ENCODE peak calls at places on chromosomes 11 and 22, in four cellular contexts. A is HFF-Myc, J is adipocyte, Z is AG04449. D is an unnamed sample.

GRCh38 chr11:64998141-64998540 is 1.4 kb upstream of the BATF2 start:
- DNase-seq in Z (no peak), A (no peak), J (no peak), D (no peak)

GRCh38 chr11:100821198-100821597 is 134.1 kb downstream of the ARHGAP42 start:
- DNase-seq in Z (no peak), A (no peak), J (no peak), D (no peak)

GRCh38 chr11:71322192-71322735 is 69.9 kb upstream of the SHANK2 start:
- DNase-seq in A (no peak), Z (no peak), J (no peak), D (no peak)

GRCh38 chr11:11389238-11389637 is 36.2 kb upstream of the CSNK2A3 start:
- DNase-seq in A (no peak), J (no peak), Z (no peak), D (no peak)

GRCh38 chr11:63979426-63979825 is 5.0 kb downstream of the COX8A start:
- DNase-seq in Z (no peak), A (no peak), J (no peak), D (no peak)

GRCh38 chr11:126080206-126080941 is 17.7 kb upstream of the CDON start:
- DNase-seq in Z (no peak), A (no peak), J (peak), D (no peak)

GRCh38 chr22:37640591-37641250 is 1.3 kb downstream of the SH3BP1 start:
- DNase-seq in A (no peak), Z (no peak), J (no peak), D (no peak)

GRCh38 chr22:26846645-26847044 is 189.3 kb downstream of the MIAT start:
- DNase-seq in A (no peak), J (no peak), Z (no peak), D (no peak)

GRCh38 chr11:85821636-85822035 is 10.7 kb upstream of the SYTL2 start:
- DNase-seq in J (peak), A (no peak), Z (no peak), D (no peak)

GRCh38 chr11:94049351-94049750 is 28.2 kb downstream of the HEPHL1 start:
- DNase-seq in Z (no peak), A (no peak), J (no peak), D (no peak)

GRCh38 chr22:40728731-40729189 is 49.5 kb downstream of the MCHR1 start:
- DNase-seq in Z (no peak), J (peak), A (no peak), D (peak)

GRCh38 chr11:67698247-67698646 is 23.8 kb upstream of the ALDH3B2 start:
- DNase-seq in J (no peak), Z (no peak), A (peak), D (no peak)

GRCh38 chr22:40022536-40023225 is 27.9 kb downstream of the FAM83F start:
- DNase-seq in J (no peak), A (no peak), Z (no peak), D (no peak)

GRCh38 chr11:74669311-74670160 is 61.7 kb downstream of the CHRDL2 start:
- DNase-seq in J (no peak), A (no peak), Z (no peak), D (no peak)

GRCh38 chr11:85886089-85887056 is 31.2 kb downstream of the CCDC83 start:
- DNase-seq in J (peak), Z (peak), A (no peak), D (no peak)

GRCh38 chr11:80937831-80938230 is 1497.0 kb upstream of the TENM4 start:
- DNase-seq in J (no peak), A (no peak), Z (no peak), D (no peak)

GRCh38 chr11:27701262-27702105 is 1.2 kb upstream of the BDNF start:
- DNase-seq in A (no peak), J (peak), Z (no peak), D (no peak)

GRCh38 chr11:118051611-118052461 is 25.0 kb upstream of the TMPRSS4 start:
- DNase-seq in A (no peak), J (no peak), Z (no peak), D (no peak)

GRCh38 chr11:665707-666281 is 28.7 kb downstream of the DRD4 start:
- DNase-seq in A (no peak), Z (peak), J (peak), D (peak)

GRCh38 chr11:126338346-126339055 is 17.0 kb upstream of the ST3GAL4 start:
- DNase-seq in Z (no peak), A (no peak), J (no peak), D (no peak)

GRCh38 chr11:69378303-69379141 is 84.6 kb downstream of the MYEOV start:
- DNase-seq in J (no peak), A (no peak), Z (no peak), D (no peak)

GRCh38 chr11:19907008-19907579 is 194.5 kb downstream of the NAV2 start:
- DNase-seq in J (no peak), Z (no peak), A (no peak), D (no peak)
- H3K4me3 ChIP-seq in J (no peak), Z (no peak), A (no peak), D (no peak)

GRCh38 chr11:62123669-62124185 is at the start of gene INCENP:
- DNase-seq in J (peak), Z (peak), A (peak), D (peak)

GRCh38 chr11:62125881-62126280 is 2.1 kb downstream of the INCENP start:
- DNase-seq in J (no peak), A (no peak), Z (no peak), D (no peak)

GRCh38 chr11:62127426-62127825 is 3.6 kb downstream of the INCENP start:
- DNase-seq in J (peak), A (no peak), Z (no peak), D (no peak)

GRCh38 chr11:62124186-62125113 is 639 bp downstream of the INCENP start:
- DNase-seq in Z (no peak), J (peak), A (no peak), D (no peak)

GRCh38 chr11:62125316-62125715 is 1.5 kb downstream of the INCENP start:
- DNase-seq in A (no peak), Z (no peak), J (no peak), D (no peak)
- H3K4me3 ChIP-seq in A (peak), Z (peak), J (peak), D (peak)

DNA sequence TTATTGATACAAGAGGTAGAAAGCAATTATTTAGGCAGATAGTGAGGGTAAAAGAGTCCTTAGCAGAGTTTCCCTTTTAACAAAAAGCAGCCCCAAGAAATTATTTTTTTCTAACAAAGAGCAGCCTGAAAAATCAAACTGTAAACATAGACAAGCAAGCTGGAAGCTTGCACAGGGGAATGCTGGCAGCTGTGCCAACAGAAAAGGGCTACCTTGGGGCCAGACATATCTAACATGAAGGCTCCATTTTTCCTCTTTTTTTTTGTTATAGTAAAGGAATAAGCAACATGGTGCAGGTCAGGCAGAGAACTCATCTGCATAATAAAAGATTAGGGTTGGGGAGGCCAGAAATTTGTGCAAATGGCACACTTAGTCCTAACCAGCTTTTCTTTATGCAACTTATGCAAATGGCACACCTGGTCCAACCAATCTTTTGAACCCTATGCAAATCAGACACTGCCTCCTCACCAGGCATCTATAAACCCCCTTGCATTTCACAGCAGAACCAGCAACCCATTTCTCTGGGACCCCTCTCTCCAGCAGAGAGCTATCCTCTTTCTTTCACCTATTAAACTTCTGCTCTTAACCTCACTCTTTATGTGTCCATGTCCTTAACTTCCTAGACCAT is 41.8 kb downstream of the PDGFD start:
- DNase-seq in J (no peak), Z (no peak), A (no peak), D (no peak)
- H3K4me3 ChIP-seq in J (no peak), Z (no peak), A (no peak), D (no peak)

GRCh38 chr11:36411202-36411640 is 98.9 kb downstream of the TRAF6 start:
- DNase-seq in J (no peak), A (no peak), Z (no peak), D (no peak)
- H3K4me3 ChIP-seq in J (no peak), A (no peak), Z (no peak), D (no peak)

DNA sequence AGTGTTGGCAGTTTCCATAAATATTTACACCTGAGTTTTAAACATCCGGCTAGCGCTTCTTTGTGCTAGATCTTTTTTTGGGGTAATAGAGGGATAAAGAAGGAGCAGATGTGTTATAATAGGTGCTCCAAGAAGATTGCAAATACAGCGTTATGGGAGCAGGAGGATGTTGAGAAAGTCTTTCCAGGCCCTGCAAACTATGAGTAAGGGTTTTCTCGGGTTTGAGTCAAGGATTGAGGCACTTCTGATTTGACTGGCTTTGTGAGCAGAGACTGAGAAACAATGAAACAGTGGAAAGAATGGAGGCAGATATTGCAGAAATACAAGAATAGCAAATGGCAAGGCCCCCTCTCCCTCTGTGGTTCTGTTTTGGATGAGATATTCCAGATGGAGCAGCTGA is 155.0 kb upstream of the TIMP3 start:
- DNase-seq in Z (no peak), A (no peak), J (no peak), D (no peak)
- H3K4me3 ChIP-seq in Z (no peak), A (no peak), J (no peak), D (no peak)

GRCh38 chr11:62879554-62879953 is 1.1 kb upstream of the SLC3A2 start:
- DNase-seq in A (no peak), J (no peak), Z (no peak), D (no peak)
- H3K4me3 ChIP-seq in A (peak), J (peak), Z (peak), D (peak)

DNA sequence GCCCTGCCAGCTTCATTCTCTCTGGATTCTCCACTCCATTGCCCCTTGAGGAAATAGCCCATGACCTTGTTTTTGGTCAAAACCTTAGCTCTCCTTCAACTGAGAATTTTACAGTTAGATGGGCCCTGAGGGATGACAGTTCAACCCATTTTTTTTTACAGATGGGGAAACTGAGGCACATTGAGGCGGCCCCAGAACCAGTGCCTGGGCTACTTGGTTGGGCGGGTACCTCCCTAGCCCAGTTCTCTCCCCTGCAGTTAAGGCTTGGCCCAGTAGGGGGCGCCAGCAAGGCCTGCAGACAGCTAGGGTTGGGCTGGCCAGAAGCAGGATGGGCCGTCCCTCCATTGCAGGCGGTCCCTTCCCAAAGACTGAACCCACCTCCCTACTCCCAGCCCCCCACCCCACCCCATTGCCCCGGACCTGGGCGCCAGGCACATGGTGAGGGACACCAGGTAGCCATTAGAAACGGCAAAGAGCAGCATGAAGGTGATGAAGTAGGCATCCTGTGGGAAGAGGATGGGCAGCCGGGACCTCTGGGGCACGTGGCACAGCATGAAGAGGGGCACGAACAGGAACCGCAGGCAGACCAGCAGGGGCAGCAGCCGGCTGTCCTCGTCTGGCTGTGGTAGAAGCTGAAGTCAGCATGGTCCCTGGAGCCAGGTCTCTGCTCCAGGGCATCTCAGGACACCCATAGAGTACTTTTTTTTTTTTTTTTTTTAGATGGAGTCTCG is 7.6 kb downstream of the SLC29A2 start:
- DNase-seq in A (no peak), J (peak), Z (no peak), D (no peak)
- H3K4me3 ChIP-seq in A (no peak), J (no peak), Z (no peak), D (no peak)

GRCh38 chr11:36352919-36353318 is 56.8 kb downstream of the PRR5L start:
- DNase-seq in J (no peak), Z (no peak), A (no peak), D (no peak)

GRCh38 chr11:36357831-36358230 is 61.7 kb downstream of the PRR5L start:
- DNase-seq in J (no peak), Z (no peak), A (no peak), D (no peak)

GRCh38 chr11:36356201-36356600 is 60.1 kb downstream of the PRR5L start:
- DNase-seq in J (peak), Z (no peak), A (no peak), D (no peak)

GRCh38 chr11:36358436-36358835 is 62.3 kb downstream of the PRR5L start:
- DNase-seq in A (no peak), J (no peak), Z (no peak), D (no peak)

GRCh38 chr11:36354221-36355003 is 58.3 kb downstream of the PRR5L start:
- DNase-seq in A (no peak), Z (peak), J (peak), D (no peak)
- H3K4me3 ChIP-seq in A (no peak), Z (no peak), J (peak), D (no peak)

GRCh38 chr22:25483931-25484330 is 80.5 kb upstream of the GRK3 start:
- DNase-seq in J (no peak), Z (no peak), A (no peak), D (no peak)
- H3K4me3 ChIP-seq in J (no peak), Z (no peak), A (no peak), D (no peak)

D was measured in skeletal muscle cell.